ENCODE peak calls at places on chromosomes 3 and 15, in eight cellular contexts. T is pancreas; M is tibial artery; L is GM23248; G is naive thymus-derived CD4-positive, alpha-beta T cell; Y is GM12865; D is HL-60; N is choroid plexus epithelial cell. E is an unnamed sample.
A peak's percentile ranks its signal among the peaks of the same experiment; 100 is the strongest.

GRCh38 chr3:178916223-178916622 is 155.4 kb downstream of the ZMAT3 start:
- DNase-seq in T (no peak), M (no peak), L (no peak), G (no peak), Y (no peak), D (no peak), N (no peak), E (no peak)

GRCh38 chr15:88623061-88623460 is 1.9 kb downstream of the AEN start:
- DNase-seq in T (no peak), M (no peak), L (peak; percentile 96), G (no peak), Y (peak; percentile 60), D (no peak), N (peak; percentile 62), E (peak; percentile 64)

GRCh38 chr15:82137261-82137660 is 91.4 kb upstream of the MEX3B start:
- DNase-seq in T (no peak), M (no peak), L (no peak), G (no peak), Y (no peak), D (no peak), N (peak; percentile 72), E (no peak)

GRCh38 chr3:38177175-38177574 is 11.8 kb downstream of the OXSR1 start:
- DNase-seq in T (no peak), M (no peak), L (peak; percentile 25), G (no peak), Y (no peak), D (no peak), N (no peak), E (no peak)

GRCh38 chr3:102532901-102533300 is 98.1 kb downstream of the ZPLD1 start:
- DNase-seq in T (no peak), M (no peak), L (peak; percentile 7), G (no peak), Y (peak; percentile 5), D (peak; percentile 82), N (peak; percentile 19), E (no peak)

GRCh38 chr15:47422901-47423300 is 294.4 kb upstream of the SEMA6D start:
- DNase-seq in T (no peak), M (no peak), L (peak; percentile 25), G (no peak), Y (no peak), D (no peak), N (peak; percentile 48), E (no peak)

GRCh38 chr3:113719294-113719693 is 22.9 kb upstream of the USF3 start:
- DNase-seq in T (no peak), M (no peak), L (no peak), G (no peak), Y (no peak), D (no peak), N (no peak), E (no peak)

GRCh38 chr15:73617310-73617709 is 15.9 kb downstream of the NPTN start:
- DNase-seq in T (no peak), M (no peak), L (peak; percentile 41), G (no peak), Y (no peak), D (no peak), N (peak; percentile 57), E (no peak)

GRCh38 chr3:62965311-62965710 is 90.1 kb upstream of the CADPS start:
- DNase-seq in T (no peak), M (no peak), L (peak; percentile 56), G (no peak), Y (no peak), D (no peak), N (no peak), E (no peak)

GRCh38 chr3:8540456-8540855 is 38.8 kb downstream of the LMCD1 start:
- DNase-seq in T (no peak), M (no peak), L (no peak), G (no peak), Y (no peak), D (no peak), N (no peak), E (no peak)

GRCh38 chr3:31028766-31029165 is 134.3 kb upstream of the GADL1 start:
- DNase-seq in T (no peak), M (no peak), L (no peak), G (no peak), Y (no peak), D (no peak), N (no peak), E (no peak)

GRCh38 chr3:139173372-139174108 is 128.8 kb upstream of the PRR23C start:
- DNase-seq in T (peak; percentile 26), M (no peak), L (peak; percentile 76), G (no peak), Y (peak; percentile 24), D (no peak), N (peak; percentile 45), E (no peak)

GRCh38 chr3:114622001-114622400 is 328.2 kb downstream of the TIGIT start:
- DNase-seq in T (no peak), M (no peak), L (no peak), G (no peak), Y (no peak), D (no peak), N (peak; percentile 55), E (no peak)

GRCh38 chr15:94582368-94582767 is 351.0 kb downstream of the MCTP2 start:
- DNase-seq in T (no peak), M (no peak), L (peak; percentile 3), G (no peak), Y (peak; percentile 27), D (peak; percentile 37), N (peak; percentile 25), E (no peak)

GRCh38 chr3:123997543-123997942 is 5.6 kb upstream of the ROPN1 start:
- DNase-seq in T (no peak), M (no peak), L (peak; percentile 23), G (no peak), Y (no peak), D (no peak), N (no peak), E (no peak)

GRCh38 chr15:82168757-82169156 is 93.8 kb downstream of the EFL1 start:
- DNase-seq in T (no peak), M (no peak), L (no peak), G (no peak), Y (no peak), D (no peak), N (no peak), E (no peak)

GRCh38 chr3:43106293-43106628 is 382 bp upstream of the POMGNT2 start:
- DNase-seq in T (no peak), M (no peak), L (no peak), G (no peak), Y (no peak), D (no peak), N (no peak), E (no peak)
- H3K4me3 ChIP-seq in T (peak overlapping the region; percentile 93), M (peak overlapping the region; percentile 80), L (peak overlapping the region; percentile 89), G (peak overlapping the region; percentile 67), Y (no peak overlapping the region), D (peak overlapping the region; percentile 75), N (peak overlapping the region; percentile 76), E (peak overlapping the region; percentile 98)

DNA sequence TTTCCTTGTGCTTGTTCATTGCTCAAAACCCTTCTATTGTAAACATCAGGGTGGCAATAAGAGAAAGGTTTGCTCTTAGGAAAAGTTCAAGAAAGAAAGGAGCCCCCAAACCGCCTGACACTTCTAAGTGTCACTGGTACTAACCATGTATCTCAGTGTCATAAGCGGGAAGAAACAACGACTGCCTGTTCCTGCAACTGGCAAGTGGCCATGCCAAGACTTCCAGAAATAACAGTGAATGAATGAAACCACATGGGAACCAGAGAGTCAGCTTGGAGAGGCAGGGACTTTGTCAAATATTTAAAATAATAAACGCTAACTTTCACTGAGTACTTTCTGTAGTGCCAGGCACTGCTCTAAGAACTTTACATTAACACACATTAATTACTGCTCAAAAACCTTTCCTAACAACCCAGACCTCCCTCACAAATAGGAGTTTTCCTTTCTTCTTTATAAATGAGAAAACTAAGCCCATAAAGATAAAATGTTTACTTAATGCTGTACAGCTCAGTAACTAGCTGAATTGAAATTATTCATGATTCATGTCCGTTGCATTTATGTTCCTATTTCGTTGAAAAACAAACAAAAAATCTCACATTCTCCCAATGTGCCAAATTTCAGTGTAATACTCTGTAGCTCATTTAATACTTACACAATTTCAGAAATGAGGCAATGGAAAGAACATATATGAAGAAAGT is 978 bp downstream of the PLSCR2 start:
- DNase-seq in T (no peak), M (no peak), L (peak; percentile 39), G (no peak), Y (no peak), D (no peak), N (peak; percentile 49), E (no peak)
- H3K4me3 ChIP-seq in T (peak overlapping the region; percentile 65), M (no peak overlapping the region), L (no peak overlapping the region), G (no peak overlapping the region), Y (no peak overlapping the region), D (no peak overlapping the region), N (no peak overlapping the region), E (peak overlapping the region; percentile 72)

DNA sequence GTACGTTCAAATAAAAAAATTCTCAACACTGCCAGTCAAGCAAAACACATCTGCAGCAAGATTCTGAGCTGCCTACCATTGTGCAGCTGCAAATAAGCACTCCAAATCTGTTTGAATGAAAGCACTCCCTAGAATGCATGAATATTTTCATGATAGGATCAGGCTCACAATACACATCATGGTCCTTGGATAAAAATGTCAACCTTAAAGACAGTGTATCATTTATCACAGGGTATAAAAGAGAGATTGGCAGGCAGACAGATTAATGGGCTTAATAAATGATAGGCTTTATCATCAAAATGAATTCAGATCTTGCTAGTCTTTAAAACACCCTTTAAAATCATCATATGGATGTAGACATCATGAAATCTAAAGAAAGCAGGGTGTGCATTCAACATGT is 9.2 kb downstream of the RYR3 start:
- DNase-seq in T (no peak), M (no peak), L (no peak), G (no peak), Y (no peak), D (no peak), N (no peak), E (no peak)
- H3K4me3 ChIP-seq in T (no peak overlapping the region), M (no peak overlapping the region), L (no peak overlapping the region), G (no peak overlapping the region), Y (no peak overlapping the region), D (no peak overlapping the region), N (no peak overlapping the region), E (no peak overlapping the region)

GRCh38 chr15:52731004-52731403 is 51.8 kb upstream of the ATOSA start:
- DNase-seq in T (no peak), M (no peak), L (no peak), G (no peak), Y (no peak), D (no peak), N (no peak), E (no peak)
- H3K4me3 ChIP-seq in T (no peak overlapping the region), M (no peak overlapping the region), L (no peak overlapping the region), G (no peak overlapping the region), Y (no peak overlapping the region), D (no peak overlapping the region), N (no peak overlapping the region), E (no peak overlapping the region)

GRCh38 chr15:101490408-101490891 is 943 bp upstream of the PCSK6 start:
- DNase-seq in T (no peak), M (no peak), L (no peak), G (no peak), Y (no peak), D (no peak), N (no peak), E (no peak)
- H3K4me3 ChIP-seq in T (no peak overlapping the region), M (no peak overlapping the region), L (no peak overlapping the region), G (no peak overlapping the region), Y (no peak overlapping the region), D (no peak overlapping the region), N (no peak overlapping the region), E (no peak overlapping the region)

GRCh38 chr3:16437640-16438039 is 75.9 kb downstream of the RFTN1 start:
- DNase-seq in T (no peak), M (no peak), L (no peak), G (no peak), Y (no peak), D (no peak), N (peak; percentile 44), E (no peak)
- H3K4me3 ChIP-seq in T (no peak overlapping the region), M (no peak overlapping the region), L (no peak overlapping the region), G (no peak overlapping the region), Y (no peak overlapping the region), D (no peak overlapping the region), N (peak overlapping the region; percentile 2), E (no peak overlapping the region)